ENCODE peak calls at places on chromosomes 7 and 10, in seven cellular contexts. J, T, P, U, B, X and Z are unnamed samples.

GRCh38 chr7:50214771-50215170 is 89.7 kb upstream of the IKZF1 start:
- DNase-seq in J (no peak), X (no peak), U (no peak), B (no peak), P (no peak), T (no peak), Z (no peak)

GRCh38 chr7:133081119-133081604 is 728 bp downstream of the CHCHD3 start:
- DNase-seq in U (no peak), P (no peak), J (no peak), T (no peak), X (peak), B (no peak), Z (no peak)

GRCh38 chr10:5583525-5584175 is 58.9 kb downstream of the CALML3 start:
- DNase-seq in J (peak), T (no peak), P (no peak), B (no peak), U (no peak), X (peak), Z (no peak)

GRCh38 chr7:134878731-134879295 is 99.4 kb downstream of the CALD1 start:
- DNase-seq in B (no peak), J (no peak), X (no peak), P (no peak), U (no peak), T (no peak), Z (no peak)

GRCh38 chr7:44381494-44382220 is 56.3 kb upstream of the CAMK2B start:
- DNase-seq in P (no peak), U (no peak), X (no peak), T (no peak), B (no peak), J (no peak), Z (no peak)

GRCh38 chr7:138000081-138000701 is 1.7 kb downstream of the CREB3L2 start:
- DNase-seq in T (peak), B (no peak), X (peak), J (no peak), U (no peak), P (no peak), Z (no peak)

GRCh38 chr7:44311561-44312495 is 13.6 kb downstream of the CAMK2B start:
- DNase-seq in B (no peak), U (no peak), T (no peak), J (peak), X (no peak), P (no peak), Z (peak)

GRCh38 chr7:130854481-130854880 is 120.5 kb upstream of the KLF14 start:
- DNase-seq in U (no peak), J (no peak), P (no peak), X (no peak), T (no peak), B (no peak), Z (no peak)

GRCh38 chr10:24723788-24724380 is at the start of gene ARHGAP21:
- DNase-seq in P (peak), T (peak), J (peak), X (peak), B (no peak), U (peak), Z (peak)

GRCh38 chr10:114970515-114970914 is 32.5 kb downstream of the TRUB1 start:
- DNase-seq in U (no peak), B (no peak), J (no peak), T (no peak), X (peak), P (no peak), Z (no peak)

GRCh38 chr7:142587578-142588191 is 161.6 kb upstream of the PRSS1 start:
- DNase-seq in X (peak), P (no peak), B (no peak), U (no peak), J (no peak), T (no peak), Z (no peak)

GRCh38 chr7:18770154-18770807 is 274.7 kb downstream of the HDAC9 start:
- DNase-seq in T (no peak), P (no peak), B (no peak), J (no peak), U (no peak), X (peak), Z (no peak)

GRCh38 chr7:121879544-121879943 is 6.6 kb downstream of the PTPRZ1 start:
- DNase-seq in B (no peak), X (no peak), U (no peak), J (no peak), P (no peak), T (no peak), Z (no peak)

GRCh38 chr7:121398246-121398645 is 2.1 kb upstream of the FAM3C start:
- DNase-seq in B (no peak), P (no peak), X (no peak), U (no peak), J (no peak), T (no peak), Z (no peak)

GRCh38 chr7:128082431-128082830 is 51.2 kb upstream of the LRRC4 start:
- DNase-seq in P (no peak), X (no peak), T (no peak), J (no peak), U (no peak), B (no peak), Z (no peak)

GRCh38 chr7:2099036-2099957 is 133.4 kb downstream of the MAD1L1 start:
- DNase-seq in J (no peak), T (no peak), B (no peak), P (no peak), X (peak), U (no peak), Z (peak)

GRCh38 chr7:90706067-90706716 is 110.1 kb downstream of the CDK14 start:
- DNase-seq in P (no peak), J (no peak), T (no peak), X (peak), U (no peak), B (no peak), Z (no peak)

GRCh38 chr10:29083096-29083495 is 205.8 kb upstream of the LYZL1 start:
- DNase-seq in U (no peak), J (no peak), B (no peak), P (peak), X (no peak), T (peak), Z (no peak)

GRCh38 chr7:102891693-102892261 is 21.0 kb upstream of the LRRC17 start:
- DNase-seq in P (peak), B (no peak), U (no peak), X (peak), J (no peak), T (no peak), Z (no peak)

GRCh38 chr10:94439275-94439861 is 37.0 kb downstream of the TBC1D12 start:
- DNase-seq in X (peak), B (no peak), U (no peak), T (no peak), P (no peak), J (no peak), Z (no peak)

GRCh38 chr10:34732926-34733325 is 82.2 kb downstream of the PARD3 start:
- DNase-seq in J (no peak), B (no peak), P (no peak), T (no peak), X (peak), U (no peak), Z (no peak)